ENCODE peak calls at places on chromosomes 11 and 22, in four cellular contexts. U, R, N and Q are unnamed samples.

GRCh38 chr11:62552931-62553838 is 6.6 kb upstream of the AHNAK start:
- DNase-seq in R (peak; percentile 97), U (peak; percentile 94), N (no peak), Q (no peak)

GRCh38 chr11:131924446-131925240 is 554.2 kb downstream of the NTM start:
- DNase-seq in U (no peak), N (no peak), R (no peak), Q (no peak)

GRCh38 chr11:1933416-1934325 is 13.5 kb upstream of the MRPL23 start:
- DNase-seq in U (no peak), N (no peak), R (no peak), Q (peak; percentile 10)

GRCh38 chr22:31870890-31871289 is 73.4 kb upstream of the YWHAH start:
- DNase-seq in U (peak; percentile 94), N (no peak), R (peak; percentile 79), Q (no peak)

GRCh38 chr11:2204361-2205213 is 33.0 kb upstream of the TH start:
- DNase-seq in N (no peak), R (no peak), U (no peak), Q (no peak)

GRCh38 chr11:10902301-10902700 is 44.4 kb upstream of the ZBED5 start:
- DNase-seq in R (no peak), U (peak; percentile 67), N (no peak), Q (no peak)

GRCh38 chr22:44627521-44628139 is 74.4 kb upstream of the PRR5 start:
- DNase-seq in U (no peak), R (no peak), N (no peak), Q (no peak)

GRCh38 chr11:78583889-78584288 is 9.2 kb upstream of the NARS2 start:
- DNase-seq in R (no peak), N (no peak), U (no peak), Q (no peak)

GRCh38 chr11:86738615-86739014 is 61.7 kb upstream of the PRSS23 start:
- DNase-seq in U (no peak), R (no peak), N (no peak), Q (no peak)

GRCh38 chr11:9868641-9869040 is 204.8 kb downstream of the SWAP70 start:
- DNase-seq in U (peak; percentile 13), R (no peak), N (no peak), Q (no peak)

GRCh38 chr11:84273541-84273940 is 987.4 kb upstream of the CCDC90B start:
- DNase-seq in U (no peak), R (no peak), N (no peak), Q (no peak)

GRCh38 chr22:18136563-18137320 is 13.2 kb upstream of the USP18 start:
- DNase-seq in R (no peak), U (no peak), N (no peak), Q (no peak)

GRCh38 chr22:31618057-31618456 is 44.0 kb downstream of the PISD start:
- DNase-seq in R (no peak), U (no peak), N (no peak), Q (no peak)

GRCh38 chr11:1005913-1006312 is 30.6 kb downstream of the MUC6 start:
- DNase-seq in R (no peak), N (no peak), U (peak; percentile 31), Q (no peak)

GRCh38 chr11:119699227-119699626 is 29.8 kb downstream of the NECTIN1 start:
- DNase-seq in R (no peak), U (peak; percentile 55), N (no peak), Q (no peak)

GRCh38 chr11:117392001-117392690 is 64.5 kb downstream of the CEP164 start:
- DNase-seq in R (no peak), U (no peak), N (no peak), Q (no peak)

GRCh38 chr11:68271023-68271780 is 571 bp downstream of the C11orf24 start:
- DNase-seq in N (peak; percentile 57), U (peak; percentile 63), R (peak; percentile 69), Q (peak; percentile 40)

GRCh38 chr11:45143494-45143893 is 2.9 kb upstream of the PRDM11 start:
- DNase-seq in N (no peak), R (no peak), U (no peak), Q (no peak)

GRCh38 chr11:20036625-20037335 is 123.5 kb downstream of the DBX1 start:
- DNase-seq in U (no peak), N (no peak), R (no peak), Q (no peak)

GRCh38 chr11:119567667-119568582 is 145.0 kb upstream of the THY1 start:
- DNase-seq in U (peak; percentile 58), R (peak; percentile 68), N (no peak), Q (no peak)

GRCh38 chr11:74559934-74560309 is 32.5 kb upstream of the POLD3 start:
- DNase-seq in N (no peak), U (no peak), R (no peak), Q (no peak)

GRCh38 chr11:121419839-121420238 is 32.3 kb upstream of the SORL1 start:
- DNase-seq in N (no peak), U (no peak), R (no peak), Q (no peak)

GRCh38 chr22:49966716-49967332 is 6.3 kb downstream of the PIM3 start:
- DNase-seq in R (peak; percentile 56), N (peak; percentile 19), U (no peak), Q (peak; percentile 23)

GRCh38 chr11:117979481-117980211 is 6.5 kb upstream of the IL10RA start:
- DNase-seq in N (no peak), R (no peak), U (no peak), Q (no peak)

GRCh38 chr11:4375431-4376113 is 7.4 kb upstream of the OR52B4 start:
- DNase-seq in N (no peak), U (no peak), R (no peak), Q (no peak)

GRCh38 chr22:29330753-29331152 is 15.3 kb upstream of the RASL10A start:
- DNase-seq in N (no peak), U (no peak), R (peak; percentile 61), Q (no peak)

DNA sequence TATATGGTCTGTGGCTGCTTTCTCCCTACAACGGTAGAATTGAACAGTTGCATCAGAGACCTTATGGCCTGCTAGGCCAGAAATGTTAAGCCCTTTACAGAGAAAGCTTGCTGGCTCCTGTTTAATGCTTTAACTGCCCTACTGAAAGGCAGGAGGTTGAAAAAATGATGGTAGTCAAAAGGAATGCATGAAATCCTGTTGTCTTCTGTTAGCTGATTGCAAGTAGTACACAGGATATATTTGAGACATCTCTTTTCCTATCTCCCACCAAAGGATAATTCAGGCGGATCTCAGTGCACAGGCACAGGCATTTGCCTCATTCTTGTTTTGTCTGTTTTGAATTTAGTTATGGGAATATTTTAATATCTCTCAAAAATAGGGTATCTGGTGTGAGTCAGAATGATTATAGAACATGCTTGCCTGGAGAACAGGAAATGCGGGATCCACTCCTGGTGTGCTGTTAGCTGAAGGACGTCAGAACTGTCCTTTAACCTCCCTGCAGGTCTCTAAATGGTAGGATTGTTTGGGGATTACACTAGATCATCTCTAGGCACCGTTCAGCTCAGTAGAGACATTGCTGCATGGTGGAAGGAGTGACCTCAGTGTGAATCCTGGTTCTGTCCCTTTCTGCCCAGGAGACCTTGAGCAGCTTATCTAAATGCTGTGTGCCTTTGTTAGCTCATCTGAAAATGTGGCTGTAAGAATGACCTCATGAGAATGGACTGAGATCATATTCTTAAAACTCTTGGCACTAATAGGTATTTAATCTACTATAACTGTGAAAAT is 49.5 kb downstream of the PACS1 start:
- DNase-seq in N (no peak), R (peak; percentile 71), U (peak; percentile 83), Q (no peak)
- TF ChIP-seq CTCF in N (no peak), R (no peak), U (no peak), Q (no peak)

GRCh38 chr11:100208207-100208606 is 478.9 kb upstream of the ARHGAP42 start:
- DNase-seq in U (peak; percentile 95), R (no peak), N (no peak), Q (no peak)

GRCh38 chr11:100205926-100206325 is 481.2 kb upstream of the ARHGAP42 start:
- DNase-seq in R (no peak), N (no peak), U (peak; percentile 75), Q (no peak)

DNA sequence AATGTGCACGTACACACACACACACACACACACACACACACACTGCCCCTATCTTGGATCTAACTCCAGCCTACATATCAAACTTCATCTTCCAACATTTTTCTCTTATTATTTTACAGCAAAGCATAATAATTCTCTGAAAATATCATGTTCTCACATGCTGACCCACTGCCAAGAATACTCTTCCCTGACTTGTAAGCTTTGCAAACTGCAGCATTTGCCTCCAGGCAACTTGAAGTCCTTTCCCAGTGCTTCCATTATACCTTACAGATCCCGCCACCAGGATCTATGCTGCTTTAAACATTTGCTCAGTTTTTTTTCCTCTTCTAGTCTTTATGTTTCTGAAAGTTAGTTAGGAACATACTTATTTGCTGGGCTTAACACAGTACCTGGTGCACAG is 483.3 kb upstream of the ARHGAP42 start:
- DNase-seq in N (no peak), R (no peak), U (peak; percentile 22), Q (no peak)
- TF ChIP-seq CTCF in N (no peak), R (no peak), U (no peak), Q (no peak)

GRCh38 chr11:95849087-95849825 is 59.0 kb downstream of the CEP57 start:
- DNase-seq in N (no peak), R (peak; percentile 38), U (peak; percentile 77), Q (no peak)
- TF ChIP-seq CTCF in N (no peak), R (peak; percentile 30), U (peak; percentile 49), Q (no peak)

GRCh38 chr11:40130427-40130826 is 1329.0 kb downstream of the LRRC4C start:
- DNase-seq in N (no peak), U (no peak), R (no peak), Q (no peak)
- TF ChIP-seq CTCF in N (no peak), U (no peak), R (no peak), Q (no peak)

DNA sequence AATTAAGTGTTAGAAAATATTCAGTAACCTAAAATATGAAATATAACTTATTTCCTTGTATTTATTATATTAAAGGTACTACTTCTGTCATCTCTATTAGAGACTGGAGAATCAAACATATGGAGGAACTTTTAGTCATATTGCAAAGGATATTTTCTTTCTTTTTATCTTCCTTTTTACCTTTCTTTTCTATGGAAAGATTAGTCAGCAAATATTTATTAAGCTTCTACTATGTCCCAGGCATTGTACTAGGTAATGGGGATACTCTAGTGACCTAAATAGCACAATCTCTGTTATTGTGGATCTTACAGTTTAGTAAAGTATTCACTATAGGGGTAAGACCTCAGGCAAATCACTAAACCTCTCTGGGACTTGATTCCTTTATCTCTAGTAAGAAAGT is 18.3 kb downstream of the SIK2 start:
- DNase-seq in N (no peak), U (no peak), R (no peak), Q (no peak)
- TF ChIP-seq CTCF in N (no peak), U (no peak), R (no peak), Q (no peak)

DNA sequence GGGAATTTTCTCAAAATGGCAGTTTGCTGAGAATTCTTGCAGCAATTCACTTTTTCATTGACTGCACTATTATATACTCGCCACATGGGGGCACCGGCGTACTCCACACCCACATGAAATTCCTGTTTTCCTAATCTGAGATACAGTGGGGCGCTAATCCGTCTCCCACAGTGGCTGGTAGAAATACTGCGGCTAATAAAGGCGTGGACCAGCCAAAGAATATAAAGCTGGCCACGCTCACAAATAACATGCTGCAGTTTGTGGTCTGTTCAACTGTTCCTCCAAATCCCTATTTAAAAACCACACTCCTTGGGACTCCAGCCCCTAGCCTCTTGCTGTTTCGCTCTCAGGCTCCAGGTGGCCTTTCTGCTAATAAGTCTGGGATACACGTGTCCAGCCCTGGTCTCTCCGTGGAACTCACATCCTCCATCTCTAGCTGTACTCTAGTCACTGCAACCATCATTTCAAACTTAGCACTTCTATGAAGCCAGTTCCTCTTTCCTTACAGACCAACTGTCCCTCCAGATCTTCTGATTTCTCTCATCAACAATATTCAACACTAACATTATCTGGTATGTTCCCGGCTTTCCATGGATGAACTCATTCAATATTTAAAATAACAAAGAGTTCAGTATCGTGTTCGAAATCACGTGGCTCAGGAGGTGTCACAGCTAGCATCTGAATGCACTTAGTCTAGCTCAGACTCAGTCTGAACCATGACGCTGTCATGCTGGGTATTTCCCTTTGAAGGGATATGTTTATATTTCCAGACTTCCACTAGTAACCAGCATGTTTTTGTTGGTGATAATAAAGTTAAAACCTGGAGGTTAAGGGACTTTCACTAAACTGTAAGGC is 22.0 kb downstream of the TBRG1 start:
- DNase-seq in R (peak; percentile 62), U (peak; percentile 48), N (no peak), Q (peak; percentile 20)
- TF ChIP-seq CTCF in R (peak; percentile 83), U (peak; percentile 75), N (peak; percentile 87), Q (peak; percentile 80)